ENCODE peak calls at places on chromosomes 7 and 10, in nine cellular contexts. S is BE2C; Q is CD4-positive, CD25-positive, alpha-beta regulatory T cell; O is IMR-90; R is epithelial cell of esophagus; D is ureter; N is RPMI7951; X is hepatocyte; V is AG09309. U is an unnamed sample.
A peak's percentile ranks its signal among the peaks of the same experiment; 100 is the strongest.

GRCh38 chr10:1037098-1037497 is 11.4 kb upstream of the IDI2 start:
- DNase-seq in S (no peak), Q (no peak), O (no peak), R (no peak), D (no peak), N (no peak), X (no peak), V (no peak), U (no peak)

GRCh38 chr7:27784399-27785053 is 44.6 kb downstream of the TAX1BP1 start:
- DNase-seq in S (peak; percentile 15), Q (peak; percentile 2), O (peak; percentile 70), R (peak; percentile 77), D (no peak), N (peak; percentile 88), X (peak; percentile 59), V (no peak), U (no peak)

GRCh38 chr10:75926763-75927162 is 495.3 kb downstream of the LRMDA start:
- DNase-seq in S (peak; percentile 34), Q (no peak), O (peak; percentile 19), R (no peak), D (peak; percentile 58), N (peak; percentile 61), X (no peak), V (no peak), U (peak; percentile 65)

GRCh38 chr7:68828575-68828974 is 769.7 kb upstream of the AUTS2 start:
- DNase-seq in S (no peak), Q (no peak), O (no peak), R (no peak), D (no peak), N (peak; percentile 13), X (no peak), V (no peak), U (no peak)

GRCh38 chr10:1468777-1469176 is 268.5 kb downstream of the ADARB2 start:
- DNase-seq in S (no peak), Q (no peak), O (no peak), R (no peak), D (no peak), N (no peak), X (no peak), V (no peak), U (no peak)

GRCh38 chr10:101967713-101968112 is 88.3 kb downstream of the ARMH3 start:
- DNase-seq in S (no peak), Q (no peak), O (peak; percentile 73), R (peak; percentile 59), D (no peak), N (no peak), X (no peak), V (no peak), U (no peak)

GRCh38 chr7:70574970-70575799 is 556.8 kb upstream of the GALNT17 start:
- DNase-seq in S (peak; percentile 84), Q (no peak), O (no peak), R (peak; percentile 90), D (no peak), N (no peak), X (peak; percentile 48), V (no peak), U (no peak)

GRCh38 chr7:135714534-135715009 is 13.4 kb downstream of the SLC13A4 start:
- DNase-seq in S (peak; percentile 41), Q (no peak), O (peak; percentile 74), R (peak; percentile 83), D (no peak), N (peak; percentile 98), X (peak; percentile 12), V (peak; percentile 39), U (peak; percentile 54)

GRCh38 chr10:22697799-22698198 is 16.6 kb downstream of the PIP4K2A start:
- DNase-seq in S (no peak), Q (no peak), O (no peak), R (no peak), D (no peak), N (no peak), X (no peak), V (no peak), U (no peak)

GRCh38 chr10:60944159-60944909 is at the start of gene RHOBTB1:
- DNase-seq in S (peak; percentile 84), Q (no peak), O (peak; percentile 83), R (peak; percentile 64), D (peak; percentile 73), N (peak; percentile 77), X (peak; percentile 93), V (no peak), U (peak; percentile 93)